ENCODE peak calls at places on chromosomes 1 and 21, in seven cellular contexts. One of them, this sample, is unnamed. For H3K4me1, the result is how much of the 10 kb centered on the place peaks cover.

GRCh38 chr1:18898567-18898966 is 3.8 kb downstream of the ALDH4A1 start:
- DNase-seq in left lung: no peak
- DNase-seq in cardiac muscle cell: no peak
- DNase-seq in fibroblast of lung: no peak
- DNase-seq in endothelial cell of umbilical vein: no peak
- DNase-seq in PC-3: no peak
- DNase-seq in small intestine: no peak
- DNase-seq in this sample: no peak

GRCh38 chr1:216456682-216457081 is 33.4 kb upstream of the USH2A start:
- DNase-seq in left lung: no peak
- DNase-seq in cardiac muscle cell: no peak
- DNase-seq in fibroblast of lung: peak
- DNase-seq in endothelial cell of umbilical vein: no peak
- DNase-seq in PC-3: peak
- DNase-seq in small intestine: no peak
- DNase-seq in this sample: no peak

GRCh38 chr1:155910621-155911121 is 478 bp downstream of the RIT1 start:
- DNase-seq in left lung: no peak
- DNase-seq in cardiac muscle cell: peak
- DNase-seq in fibroblast of lung: peak
- DNase-seq in endothelial cell of umbilical vein: peak
- DNase-seq in PC-3: peak
- DNase-seq in small intestine: peak
- DNase-seq in this sample: peak

GRCh38 chr1:233621923-233622322 is 8.0 kb downstream of the KCNK1 start:
- DNase-seq in left lung: no peak
- DNase-seq in cardiac muscle cell: no peak
- DNase-seq in fibroblast of lung: no peak
- DNase-seq in endothelial cell of umbilical vein: no peak
- DNase-seq in PC-3: no peak
- DNase-seq in small intestine: peak
- DNase-seq in this sample: no peak

GRCh38 chr21:36125513-36126121 is 9.3 kb upstream of the CBR3 start:
- DNase-seq in left lung: peak
- DNase-seq in cardiac muscle cell: peak
- DNase-seq in fibroblast of lung: peak
- DNase-seq in endothelial cell of umbilical vein: peak
- DNase-seq in PC-3: peak
- DNase-seq in small intestine: peak
- DNase-seq in this sample: no peak

GRCh38 chr1:65554829-65555228 is 134.4 kb downstream of the LEPR start:
- DNase-seq in left lung: no peak
- DNase-seq in cardiac muscle cell: no peak
- DNase-seq in fibroblast of lung: no peak
- DNase-seq in endothelial cell of umbilical vein: no peak
- DNase-seq in PC-3: no peak
- DNase-seq in small intestine: no peak
- DNase-seq in this sample: no peak

GRCh38 chr1:62539028-62539447 is 58.3 kb upstream of the ANGPTL3 start:
- DNase-seq in left lung: no peak
- DNase-seq in cardiac muscle cell: no peak
- DNase-seq in fibroblast of lung: peak
- DNase-seq in endothelial cell of umbilical vein: peak
- DNase-seq in PC-3: no peak
- DNase-seq in small intestine: no peak
- DNase-seq in this sample: no peak

GRCh38 chr1:43446881-43447835 is 6.6 kb downstream of the HYI start:
- DNase-seq in left lung: no peak
- DNase-seq in cardiac muscle cell: no peak
- DNase-seq in fibroblast of lung: no peak
- DNase-seq in endothelial cell of umbilical vein: no peak
- DNase-seq in PC-3: no peak
- DNase-seq in small intestine: no peak
- DNase-seq in this sample: no peak

GRCh38 chr1:203794764-203795381 is 550 bp upstream of the ZBED6 start:
- DNase-seq in left lung: no peak
- DNase-seq in cardiac muscle cell: no peak
- DNase-seq in fibroblast of lung: no peak
- DNase-seq in endothelial cell of umbilical vein: no peak
- DNase-seq in PC-3: no peak
- DNase-seq in small intestine: no peak
- DNase-seq in this sample: no peak

GRCh38 chr1:177432897-177433296 is 262.1 kb downstream of the BRINP2 start:
- DNase-seq in left lung: no peak
- DNase-seq in cardiac muscle cell: no peak
- DNase-seq in fibroblast of lung: no peak
- DNase-seq in endothelial cell of umbilical vein: no peak
- DNase-seq in PC-3: peak
- DNase-seq in small intestine: no peak
- DNase-seq in this sample: no peak

GRCh38 chr1:51305371-51305823 is 25.0 kb downstream of the TTC39A start:
- DNase-seq in left lung: no peak
- DNase-seq in cardiac muscle cell: no peak
- DNase-seq in fibroblast of lung: no peak
- DNase-seq in endothelial cell of umbilical vein: peak
- DNase-seq in PC-3: no peak
- DNase-seq in small intestine: peak
- DNase-seq in this sample: no peak

GRCh38 chr21:30146558-30147282 is 19.9 kb downstream of the CLDN17 start:
- DNase-seq in left lung: no peak
- DNase-seq in cardiac muscle cell: no peak
- DNase-seq in fibroblast of lung: no peak
- DNase-seq in endothelial cell of umbilical vein: no peak
- DNase-seq in PC-3: peak
- DNase-seq in small intestine: no peak
- DNase-seq in this sample: no peak

GRCh38 chr1:4395676-4396075 is 258.7 kb upstream of the AJAP1 start:
- DNase-seq in left lung: no peak
- DNase-seq in cardiac muscle cell: no peak
- DNase-seq in fibroblast of lung: no peak
- DNase-seq in endothelial cell of umbilical vein: no peak
- DNase-seq in PC-3: no peak
- DNase-seq in small intestine: no peak
- DNase-seq in this sample: no peak

GRCh38 chr1:109815809-109816791 is 52.4 kb upstream of the EPS8L3 start:
- DNase-seq in left lung: no peak
- DNase-seq in cardiac muscle cell: no peak
- DNase-seq in fibroblast of lung: peak
- DNase-seq in endothelial cell of umbilical vein: no peak
- DNase-seq in PC-3: no peak
- DNase-seq in small intestine: no peak
- DNase-seq in this sample: no peak

GRCh38 chr1:244834596-244835275 is 722 bp upstream of the COX20 start:
- DNase-seq in left lung: peak
- DNase-seq in cardiac muscle cell: peak
- DNase-seq in fibroblast of lung: peak
- DNase-seq in endothelial cell of umbilical vein: peak
- DNase-seq in PC-3: peak
- DNase-seq in small intestine: peak
- DNase-seq in this sample: peak

GRCh38 chr21:32413697-32414578 is 1.4 kb downstream of the EVA1C start:
- DNase-seq in left lung: peak
- DNase-seq in cardiac muscle cell: no peak
- DNase-seq in fibroblast of lung: peak
- DNase-seq in endothelial cell of umbilical vein: peak
- DNase-seq in PC-3: peak
- DNase-seq in small intestine: peak
- DNase-seq in this sample: no peak

GRCh38 chr1:201022824-201023516 is 544 bp downstream of the KIF21B start:
- DNase-seq in left lung: no peak
- DNase-seq in cardiac muscle cell: no peak
- DNase-seq in fibroblast of lung: no peak
- DNase-seq in endothelial cell of umbilical vein: no peak
- DNase-seq in PC-3: no peak
- DNase-seq in small intestine: no peak
- DNase-seq in this sample: no peak

GRCh38 chr1:194466706-194467105 is 1280.3 kb upstream of the B3GALT2 start:
- DNase-seq in left lung: no peak
- DNase-seq in cardiac muscle cell: peak
- DNase-seq in fibroblast of lung: peak
- DNase-seq in endothelial cell of umbilical vein: no peak
- DNase-seq in PC-3: peak
- DNase-seq in small intestine: no peak
- DNase-seq in this sample: no peak

GRCh38 chr1:222712253-222713090 is at the start of the genes AIDA and BROX:
- DNase-seq in left lung: peak
- DNase-seq in cardiac muscle cell: peak
- DNase-seq in fibroblast of lung: peak
- DNase-seq in endothelial cell of umbilical vein: peak
- DNase-seq in PC-3: peak
- DNase-seq in small intestine: peak
- DNase-seq in this sample: peak

GRCh38 chr1:207029991-207030521 is 2.5 kb downstream of the C1orf116 start:
- DNase-seq in left lung: no peak
- DNase-seq in cardiac muscle cell: no peak
- DNase-seq in fibroblast of lung: no peak
- DNase-seq in endothelial cell of umbilical vein: no peak
- DNase-seq in PC-3: peak
- DNase-seq in small intestine: peak
- DNase-seq in this sample: no peak

GRCh38 chr1:184972281-184973055 is 1.8 kb downstream of the NIBAN1 start:
- DNase-seq in left lung: no peak
- DNase-seq in cardiac muscle cell: no peak
- DNase-seq in fibroblast of lung: peak
- DNase-seq in endothelial cell of umbilical vein: no peak
- DNase-seq in PC-3: peak
- DNase-seq in small intestine: peak
- DNase-seq in this sample: no peak

GRCh38 chr1:100438375-100438774 is 86.1 kb downstream of the CDC14A start:
- DNase-seq in left lung: no peak
- DNase-seq in cardiac muscle cell: no peak
- DNase-seq in fibroblast of lung: no peak
- DNase-seq in endothelial cell of umbilical vein: no peak
- DNase-seq in PC-3: no peak
- DNase-seq in small intestine: no peak
- DNase-seq in this sample: no peak

GRCh38 chr1:100438789-100439188 is 86.5 kb downstream of the CDC14A start:
- DNase-seq in left lung: no peak
- DNase-seq in cardiac muscle cell: no peak
- DNase-seq in fibroblast of lung: no peak
- DNase-seq in endothelial cell of umbilical vein: no peak
- DNase-seq in PC-3: no peak
- DNase-seq in small intestine: no peak
- DNase-seq in this sample: no peak

GRCh38 chr1:100440075-100440809 is 87.9 kb downstream of the CDC14A start:
- DNase-seq in left lung: no peak
- DNase-seq in cardiac muscle cell: no peak
- DNase-seq in fibroblast of lung: no peak
- DNase-seq in endothelial cell of umbilical vein: no peak
- DNase-seq in PC-3: no peak
- DNase-seq in small intestine: peak
- DNase-seq in this sample: peak

GRCh38 chr1:100443739-100444571 is 91.6 kb downstream of the CDC14A start:
- DNase-seq in left lung: no peak
- DNase-seq in cardiac muscle cell: no peak
- DNase-seq in fibroblast of lung: peak
- DNase-seq in endothelial cell of umbilical vein: peak
- DNase-seq in PC-3: peak
- DNase-seq in small intestine: peak
- DNase-seq in this sample: no peak

DNA sequence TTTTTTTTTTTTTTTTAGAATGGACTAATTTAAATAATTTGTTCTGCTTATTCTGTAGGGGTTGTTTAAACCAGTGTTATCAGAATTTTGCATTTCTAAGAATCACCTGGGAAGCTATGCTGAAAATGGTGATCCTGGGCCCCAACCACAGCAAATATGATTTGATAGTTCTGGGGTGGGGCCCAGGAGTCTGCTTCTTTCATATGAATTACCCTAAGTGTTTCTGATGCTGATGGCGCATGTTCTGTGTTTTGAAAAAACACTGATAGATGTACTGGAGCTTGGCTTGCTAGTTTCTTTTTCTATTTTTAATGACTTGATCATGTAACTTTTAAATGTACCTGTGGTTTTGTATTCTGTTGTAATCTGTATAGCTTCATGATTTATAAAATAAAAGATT is 89.3 kb downstream of the CDC14A start:
- DNase-seq in left lung: no peak
- DNase-seq in cardiac muscle cell: no peak
- DNase-seq in fibroblast of lung: no peak
- DNase-seq in endothelial cell of umbilical vein: no peak
- DNase-seq in PC-3: no peak
- DNase-seq in small intestine: peak
- DNase-seq in this sample: no peak
- H3K4me1 ChIP-seq in left lung: under half
- H3K4me1 ChIP-seq in cardiac muscle cell: under half
- H3K4me1 ChIP-seq in fibroblast of lung: under half
- H3K4me1 ChIP-seq in endothelial cell of umbilical vein: under half
- H3K4me1 ChIP-seq in PC-3: under half
- H3K4me1 ChIP-seq in small intestine: under half
- H3K4me1 ChIP-seq in this sample: under half

GRCh38 chr1:239354211-239354610 is 32.2 kb upstream of the CHRM3 start:
- DNase-seq in left lung: no peak
- DNase-seq in cardiac muscle cell: no peak
- DNase-seq in fibroblast of lung: peak
- DNase-seq in endothelial cell of umbilical vein: no peak
- DNase-seq in PC-3: no peak
- DNase-seq in small intestine: no peak
- DNase-seq in this sample: no peak
- H3K27ac ChIP-seq in left lung: no peak
- H3K27ac ChIP-seq in cardiac muscle cell: no peak
- H3K27ac ChIP-seq in fibroblast of lung: no peak
- H3K27ac ChIP-seq in endothelial cell of umbilical vein: no peak
- H3K27ac ChIP-seq in PC-3: no peak
- H3K27ac ChIP-seq in small intestine: no peak
- H3K27ac ChIP-seq in this sample: no peak

GRCh38 chr21:34593954-34594531 is 20.9 kb downstream of the RCAN1 start:
- DNase-seq in left lung: no peak
- DNase-seq in cardiac muscle cell: no peak
- DNase-seq in fibroblast of lung: no peak
- DNase-seq in endothelial cell of umbilical vein: peak
- DNase-seq in PC-3: no peak
- DNase-seq in small intestine: no peak
- DNase-seq in this sample: no peak

GRCh38 chr21:34589511-34590282 is 25.2 kb downstream of the RCAN1 start:
- DNase-seq in left lung: no peak
- DNase-seq in cardiac muscle cell: no peak
- DNase-seq in fibroblast of lung: no peak
- DNase-seq in endothelial cell of umbilical vein: no peak
- DNase-seq in PC-3: no peak
- DNase-seq in small intestine: no peak
- DNase-seq in this sample: no peak

GRCh38 chr21:34593423-34593822 is 21.5 kb downstream of the RCAN1 start:
- DNase-seq in left lung: peak
- DNase-seq in cardiac muscle cell: no peak
- DNase-seq in fibroblast of lung: no peak
- DNase-seq in endothelial cell of umbilical vein: no peak
- DNase-seq in PC-3: no peak
- DNase-seq in small intestine: peak
- DNase-seq in this sample: no peak

GRCh38 chr21:34592573-34592972 is 22.3 kb downstream of the RCAN1 start:
- DNase-seq in left lung: no peak
- DNase-seq in cardiac muscle cell: no peak
- DNase-seq in fibroblast of lung: no peak
- DNase-seq in endothelial cell of umbilical vein: peak
- DNase-seq in PC-3: no peak
- DNase-seq in small intestine: no peak
- DNase-seq in this sample: no peak

GRCh38 chr21:34592120-34592561 is 22.8 kb downstream of the RCAN1 start:
- DNase-seq in left lung: no peak
- DNase-seq in cardiac muscle cell: peak
- DNase-seq in fibroblast of lung: peak
- DNase-seq in endothelial cell of umbilical vein: no peak
- DNase-seq in PC-3: no peak
- DNase-seq in small intestine: peak
- DNase-seq in this sample: no peak
- H3K4me1 ChIP-seq in left lung: under half
- H3K4me1 ChIP-seq in cardiac muscle cell: under half
- H3K4me1 ChIP-seq in fibroblast of lung: under half
- H3K4me1 ChIP-seq in endothelial cell of umbilical vein: under half
- H3K4me1 ChIP-seq in PC-3: under half
- H3K4me1 ChIP-seq in small intestine: under half
- H3K4me1 ChIP-seq in this sample: under half

GRCh38 chr1:87686137-87686490 is 357.4 kb downstream of the LMO4 start:
- DNase-seq in left lung: no peak
- DNase-seq in cardiac muscle cell: no peak
- DNase-seq in fibroblast of lung: peak
- DNase-seq in endothelial cell of umbilical vein: no peak
- DNase-seq in PC-3: no peak
- DNase-seq in small intestine: no peak
- DNase-seq in this sample: no peak
- H3K27ac ChIP-seq in left lung: no peak
- H3K27ac ChIP-seq in cardiac muscle cell: no peak
- H3K27ac ChIP-seq in fibroblast of lung: no peak
- H3K27ac ChIP-seq in endothelial cell of umbilical vein: no peak
- H3K27ac ChIP-seq in PC-3: no peak
- H3K27ac ChIP-seq in small intestine: no peak
- H3K27ac ChIP-seq in this sample: no peak